ENCODE peak calls at places on chromosomes 16 and 17, in six cellular contexts. C, K, Q, B, I and D are unnamed samples.

GRCh38 chr16:57367111-57367752 is 5.1 kb upstream of the CX3CL1 start:
- DNase-seq in I (no peak), B (no peak), Q (no peak), K (no peak), C (no peak), D (no peak)

GRCh38 chr16:88453621-88454314 is 688 bp downstream of the ZFPM1 start:
- DNase-seq in C (no peak), I (no peak), Q (no peak), K (no peak), B (no peak), D (peak)

GRCh38 chr16:29714972-29715371 is 30.8 kb downstream of the C16orf54 start:
- DNase-seq in B (no peak), Q (no peak), C (no peak), K (no peak), I (no peak), D (no peak)

GRCh38 chr17:17403899-17404576 is 72.8 kb upstream of the MED9 start:
- DNase-seq in K (no peak), I (no peak), Q (no peak), B (no peak), C (no peak), D (no peak)

GRCh38 chr16:25124503-25124902 is 13.0 kb downstream of the LCMT1 start:
- DNase-seq in B (no peak), K (no peak), Q (no peak), C (no peak), I (no peak), D (no peak)

GRCh38 chr16:54171855-54172537 is 114.6 kb downstream of the IRX3 start:
- DNase-seq in I (peak), K (no peak), C (no peak), Q (no peak), B (no peak), D (peak)

GRCh38 chr16:84606081-84606875 is 11.6 kb downstream of the COTL1 start:
- DNase-seq in I (no peak), C (no peak), Q (no peak), K (no peak), B (no peak), D (no peak)

GRCh38 chr17:72110231-72110952 is 10.4 kb upstream of the SOX9 start:
- DNase-seq in K (no peak), I (no peak), Q (no peak), B (no peak), C (no peak), D (peak)

GRCh38 chr16:48435319-48435682 is 50.1 kb upstream of the SIAH1 start:
- DNase-seq in B (no peak), Q (no peak), K (no peak), C (no peak), I (no peak), D (no peak)

GRCh38 chr16:30743690-30744089 is 4.5 kb upstream of the PHKG2 start:
- DNase-seq in K (no peak), I (no peak), C (no peak), B (no peak), Q (no peak), D (no peak)

GRCh38 chr16:83068686-83069085 is 441.9 kb downstream of the CDH13 start:
- DNase-seq in Q (no peak), C (no peak), K (no peak), I (no peak), B (no peak), D (no peak)

GRCh38 chr17:72099919-72100318 is 20.9 kb upstream of the SOX9 start:
- DNase-seq in Q (no peak), I (no peak), B (no peak), C (no peak), K (no peak), D (no peak)

GRCh38 chr17:46742539-46743270 is 75.8 kb downstream of the WNT3 start:
- DNase-seq in C (no peak), Q (no peak), B (peak), I (no peak), K (no peak), D (no peak)

GRCh38 chr16:11452298-11452697 is 107.0 kb downstream of the RMI2 start:
- DNase-seq in Q (no peak), C (no peak), I (no peak), B (no peak), K (no peak), D (peak)

GRCh38 chr17:17811381-17812210 is 25.2 kb downstream of the SREBF1 start:
- DNase-seq in I (peak), K (no peak), C (peak), B (no peak), Q (no peak), D (no peak)

GRCh38 chr16:16071631-16072244 is 122.3 kb downstream of the ABCC1 start:
- DNase-seq in Q (no peak), B (no peak), K (no peak), C (no peak), I (peak), D (no peak)

GRCh38 chr16:82900611-82901010 is 273.8 kb downstream of the CDH13 start:
- DNase-seq in I (no peak), B (no peak), Q (no peak), C (no peak), K (no peak), D (no peak)

GRCh38 chr16:89209522-89210044 is 7.9 kb upstream of the ZNF778 start:
- DNase-seq in B (no peak), I (no peak), Q (no peak), C (no peak), K (no peak), D (no peak)

GRCh38 chr17:72699566-72699965 is 392.9 kb downstream of the SLC39A11 start:
- DNase-seq in I (no peak), Q (no peak), K (no peak), B (no peak), C (no peak), D (no peak)

GRCh38 chr16:68722119-68723024 is 14.7 kb upstream of the CDH1 start:
- DNase-seq in Q (no peak), I (no peak), C (no peak), K (no peak), B (no peak), D (no peak)

GRCh38 chr16:68644715-68645493 is at the start of gene CDH3:
- DNase-seq in K (no peak), B (no peak), Q (peak), I (no peak), C (peak), D (peak)

GRCh38 chr17:31424944-31425582 is 33.6 kb downstream of the RAB11FIP4 start:
- DNase-seq in Q (peak), I (no peak), C (no peak), B (no peak), K (no peak), D (peak)

GRCh38 chr17:44900894-44901293 is 1.6 kb upstream of the EFTUD2 start:
- DNase-seq in I (no peak), Q (no peak), B (no peak), K (no peak), C (no peak), D (no peak)

GRCh38 chr16:23836404-23837291 is 865 bp downstream of the PRKCB start:
- DNase-seq in I (no peak), Q (peak), K (no peak), B (peak), C (peak), D (peak)

GRCh38 chr16:14309906-14310305 is 238.8 kb downstream of the MRTFB start:
- DNase-seq in B (no peak), Q (no peak), C (no peak), I (no peak), K (no peak), D (no peak)

GRCh38 chr17:28807925-28808641 is 34.5 kb downstream of the FAM222B start:
- DNase-seq in K (no peak), B (peak), C (no peak), Q (no peak), I (peak), D (no peak)

GRCh38 chr16:16137110-16137509 is 86.2 kb downstream of the ABCC6 start:
- DNase-seq in I (no peak), K (no peak), Q (no peak), C (no peak), B (no peak), D (no peak)

GRCh38 chr16:69351309-69352027 is at the start of gene TMED6:
- DNase-seq in C (no peak), K (no peak), I (peak), Q (no peak), B (no peak), D (no peak)

GRCh38 chr17:39939031-39939430 is 11.5 kb downstream of the LRRC3C start:
- DNase-seq in B (no peak), I (no peak), C (no peak), K (no peak), Q (no peak), D (no peak)

GRCh38 chr16:50271148-50272041 is 5.0 kb downstream of the ADCY7 start:
- DNase-seq in K (no peak), C (no peak), B (peak), Q (no peak), I (peak), D (no peak)

GRCh38 chr16:74224828-74225227 is 71.8 kb upstream of the PSMD7 start:
- DNase-seq in Q (no peak), C (no peak), B (no peak), K (no peak), I (no peak), D (no peak)

GRCh38 chr17:62178579-62178978 is 113.5 kb upstream of the MED13 start:
- DNase-seq in I (no peak), C (no peak), K (no peak), B (no peak), Q (no peak), D (no peak)

GRCh38 chr17:59786536-59787319 is 79.3 kb downstream of the VMP1 start:
- DNase-seq in I (peak), K (peak), B (peak), Q (no peak), C (no peak), D (peak)

GRCh38 chr17:78677303-78678219 is 100.4 kb upstream of the DNAH17 start:
- DNase-seq in C (no peak), I (peak), Q (no peak), K (no peak), B (no peak), D (no peak)

GRCh38 chr17:80819422-80820164 is 172.0 kb upstream of the CHMP6 start:
- DNase-seq in B (no peak), K (no peak), I (peak), Q (no peak), C (no peak), D (no peak)

GRCh38 chr16:74774223-74775139 is at the start of gene FA2H:
- DNase-seq in B (peak), I (peak), K (no peak), C (peak), Q (peak), D (peak)

GRCh38 chr17:8941520-8941919 is 24.0 kb downstream of the PIK3R5 start:
- DNase-seq in I (no peak), C (no peak), Q (no peak), B (no peak), K (no peak), D (no peak)

GRCh38 chr16:65071371-65072311 is 50.2 kb downstream of the CDH11 start:
- DNase-seq in I (no peak), C (no peak), Q (no peak), B (no peak), K (no peak), D (no peak)

DNA sequence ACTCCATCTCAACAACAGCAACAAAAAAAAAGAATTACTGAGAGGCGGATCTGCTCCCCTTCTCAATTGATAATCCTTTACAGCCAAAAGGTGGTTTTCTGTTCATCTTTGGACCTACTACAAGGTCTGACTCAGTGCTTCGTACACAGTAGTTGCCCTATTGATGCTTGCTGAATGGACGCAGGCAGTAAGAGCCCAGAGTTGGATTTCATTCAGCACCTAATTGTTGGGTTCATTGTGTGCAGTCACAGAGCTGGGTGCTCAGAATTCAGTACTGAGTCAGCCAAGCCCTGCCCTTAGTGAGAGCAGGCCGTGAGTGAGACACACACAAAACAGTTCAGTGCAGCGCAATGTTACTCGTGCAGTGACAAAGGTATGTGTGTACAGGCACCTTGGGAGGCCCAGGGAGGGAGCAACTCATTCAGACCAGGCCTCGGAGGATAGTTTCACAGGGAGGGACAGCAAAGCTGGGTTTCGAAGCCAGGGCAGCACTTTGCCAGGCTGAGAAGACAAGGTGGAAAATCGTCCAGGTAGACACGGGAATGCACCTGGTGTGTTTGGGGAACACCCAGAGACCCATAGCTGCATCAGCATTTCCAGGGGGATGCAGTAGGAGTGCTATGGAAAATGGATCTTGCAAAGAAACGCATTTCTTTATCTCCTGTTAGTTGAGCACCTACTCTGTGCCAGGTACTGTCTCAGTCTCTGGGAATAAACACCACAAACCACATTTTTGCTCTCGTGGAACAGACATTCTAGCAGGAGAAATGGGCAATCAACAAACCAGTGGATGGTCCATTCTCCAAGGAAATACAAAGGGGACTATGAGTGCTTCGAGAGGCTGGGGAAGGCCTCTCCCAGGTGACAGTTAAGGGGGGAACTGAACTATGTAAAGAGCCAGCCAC is 18.1 kb upstream of the KRT17 start:
- DNase-seq in I (no peak), Q (no peak), K (no peak), C (no peak), B (no peak), D (no peak)
- TF ChIP-seq CREB1 in I (no peak), Q (no peak), K (no peak), C (no peak), B (no peak), D (no peak)

GRCh38 chr17:6353161-6353560 is 81.8 kb downstream of the AIPL1 start:
- DNase-seq in I (no peak), Q (peak), K (no peak), C (no peak), B (no peak), D (no peak)
- TF ChIP-seq CREB1 in I (no peak), Q (no peak), K (no peak), C (no peak), B (no peak), D (no peak)

DNA sequence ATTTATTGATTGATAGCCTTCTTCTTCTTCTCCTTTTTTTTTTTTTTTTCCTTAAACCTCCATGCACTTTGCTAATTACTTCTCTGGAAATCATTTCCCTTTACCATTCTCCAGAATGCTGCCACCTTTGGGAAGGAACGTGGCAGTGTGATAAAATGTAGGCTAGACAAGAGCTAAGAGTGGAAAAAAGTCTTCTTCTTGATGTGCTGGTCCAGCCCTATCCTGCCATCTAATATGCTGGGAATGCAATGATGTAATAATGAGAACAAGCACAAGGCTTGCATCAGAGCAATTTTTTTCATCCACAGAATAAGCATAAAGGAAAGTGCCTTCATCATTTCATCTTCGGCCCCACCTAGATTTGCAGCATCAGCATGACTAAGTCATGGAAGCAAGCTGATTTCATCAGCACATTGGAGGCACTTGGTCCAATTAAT is 128.7 kb upstream of the ZFHX3 start:
- DNase-seq in Q (no peak), B (no peak), C (no peak), K (no peak), I (peak), D (no peak)
- TF ChIP-seq CREB1 in Q (no peak), B (no peak), C (no peak), K (no peak), I (no peak), D (no peak)

DNA sequence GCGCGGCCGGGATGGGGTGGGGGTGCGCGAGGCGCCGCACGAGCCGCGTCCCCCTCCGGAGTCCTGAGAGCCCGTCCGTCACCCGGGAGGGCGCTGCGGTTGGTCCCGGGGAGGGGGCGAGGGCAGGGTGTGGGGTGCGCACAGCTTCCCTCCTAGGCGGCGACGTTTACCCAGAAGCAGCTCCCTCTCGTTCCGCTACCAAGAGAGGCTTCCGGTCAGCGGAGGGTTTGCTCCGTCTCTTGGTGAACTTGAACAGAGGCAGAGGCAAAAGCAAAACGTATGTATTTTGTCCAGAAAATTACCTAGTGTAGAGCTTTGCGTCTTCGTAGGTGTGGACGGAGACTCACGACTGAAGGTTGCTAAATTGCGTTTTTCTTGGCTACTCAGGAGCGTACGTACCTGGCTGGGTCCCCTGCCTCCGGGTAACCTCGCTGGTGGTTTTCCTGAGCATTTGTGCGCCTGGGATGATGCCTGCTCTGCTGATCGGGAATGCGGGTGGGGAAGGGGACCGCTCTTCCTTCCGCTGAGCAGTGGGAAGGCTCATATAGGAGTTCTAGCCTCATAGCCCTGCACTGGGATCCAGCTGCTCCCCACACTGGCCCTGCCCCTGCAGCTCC is 824 bp downstream of the WSCD1 start:
- DNase-seq in K (no peak), Q (peak), C (no peak), B (no peak), I (no peak), D (peak)
- TF ChIP-seq CREB1 in K (no peak), Q (no peak), C (no peak), B (no peak), I (no peak), D (no peak)

GRCh38 chr17:49708515-49709161 is 874 bp upstream of the SLC35B1 start:
- DNase-seq in K (no peak), I (no peak), Q (peak), C (no peak), B (peak), D (peak)

GRCh38 chr17:49705254-49705653 is 2.5 kb downstream of the SLC35B1 start:
- DNase-seq in K (no peak), B (no peak), C (no peak), I (no peak), Q (no peak), D (no peak)

GRCh38 chr17:49707608-49708514 is at the start of gene SLC35B1:
- DNase-seq in C (peak), Q (peak), I (peak), K (peak), B (peak), D (peak)

GRCh38 chr17:49703557-49704277 is 4.0 kb downstream of the SLC35B1 start:
- DNase-seq in I (peak), K (no peak), B (peak), C (peak), Q (no peak), D (peak)

DNA sequence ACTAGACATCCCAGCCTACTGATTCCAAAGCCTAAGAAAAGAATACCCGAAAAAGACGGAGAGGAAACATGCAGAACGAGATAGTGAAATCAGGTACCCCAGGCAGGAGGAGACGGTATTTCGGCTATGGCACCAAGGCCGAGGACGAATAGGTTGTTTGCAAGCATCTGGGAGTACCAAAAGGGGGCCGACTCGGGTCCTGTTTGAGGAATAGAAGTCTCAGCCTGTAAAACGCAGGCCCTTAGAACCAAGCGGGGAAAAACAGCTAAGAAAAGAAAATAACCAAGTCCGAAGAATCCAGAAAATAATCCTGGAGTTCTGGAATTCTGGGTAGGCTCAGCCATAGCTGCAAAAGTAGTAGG is 537 bp downstream of the SLC35B1 start:
- DNase-seq in B (peak), Q (no peak), C (no peak), I (no peak), K (no peak), D (peak)
- TF ChIP-seq CREB1 in B (no peak), Q (no peak), C (no peak), I (no peak), K (no peak), D (no peak)

GRCh38 chr17:81961087-81961514 is at the start of gene NOTUM:
- DNase-seq in Q (peak), K (no peak), B (peak), I (peak), C (peak), D (peak)
- TF ChIP-seq CREB1 in Q (no peak), K (no peak), B (no peak), I (no peak), C (no peak), D (no peak)

DNA sequence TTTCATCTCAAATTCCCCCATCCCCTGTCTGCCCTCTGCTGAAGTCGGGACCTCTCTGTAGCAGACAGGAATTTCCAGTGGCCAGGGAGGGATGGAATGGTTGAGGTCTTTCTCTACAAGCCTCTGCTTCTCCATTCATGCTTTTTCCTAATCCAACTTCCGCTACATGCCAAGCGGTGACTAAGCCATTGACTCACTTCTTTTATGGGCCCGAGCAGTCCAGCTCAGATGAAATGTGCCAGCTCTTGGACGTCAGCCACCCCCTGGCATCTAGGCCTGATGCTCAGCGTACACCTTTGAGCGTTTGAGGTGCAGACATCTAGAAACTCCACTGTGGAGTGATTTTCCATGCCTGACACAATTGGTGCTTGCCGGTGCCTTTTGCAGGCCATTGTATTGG is 40.7 kb upstream of the GPR139 start:
- DNase-seq in B (no peak), I (no peak), K (no peak), C (no peak), Q (no peak), D (no peak)
- TF ChIP-seq CREB1 in B (no peak), I (no peak), K (no peak), C (no peak), Q (no peak), D (no peak)

GRCh38 chr17:11272191-11272590 is 31.2 kb downstream of the SHISA6 start:
- DNase-seq in C (no peak), Q (no peak), B (no peak), K (no peak), I (no peak), D (no peak)
- TF ChIP-seq CREB1 in C (no peak), Q (no peak), B (no peak), K (no peak), I (no peak), D (no peak)

GRCh38 chr17:70608957-70609356 is 439.6 kb downstream of the KCNJ2 start:
- DNase-seq in C (no peak), K (no peak), B (no peak), Q (no peak), I (no peak), D (no peak)
- TF ChIP-seq CREB1 in C (no peak), K (no peak), B (no peak), Q (no peak), I (no peak), D (no peak)